ENCODE peak calls at places on chromosomes 5 and 9, in nine cellular contexts. H is stimulated activated CD8-positive, alpha-beta memory T cell treated with anti-CD3 and anti-CD28 coated beads, Interleukin-7, amount 100 ng/mL, for 4 hours; O is psoas muscle; B is cardiac fibroblast; I is mucosa of gallbladder; A is aorta; X is T-helper 9 cell; V is heart right ventricle; G is HT-29. C is an unnamed sample.

GRCh38 chr5:14268738-14269137 is 125.6 kb downstream of the TRIO start:
- DNase-seq in V (peak), I (no peak), H (no peak), A (no peak), X (no peak), O (no peak), G (no peak), B (peak), C (no peak)

GRCh38 chr5:2587189-2588031 is 164.1 kb downstream of the IRX2 start:
- DNase-seq in I (peak), B (no peak), O (no peak), G (no peak), X (no peak), V (no peak), H (no peak), A (no peak), C (no peak)

GRCh38 chr5:33997331-33997983 is 10.4 kb downstream of the AMACR start:
- DNase-seq in H (no peak), B (peak), O (peak), G (peak), I (peak), X (no peak), V (peak), A (peak), C (peak)

GRCh38 chr5:100668511-100668910 is 133.3 kb downstream of the FAM174A start:
- DNase-seq in G (no peak), O (no peak), H (no peak), I (no peak), V (no peak), B (peak), X (no peak), A (no peak), C (no peak)

GRCh38 chr5:100647461-100648230 is 112.5 kb downstream of the FAM174A start:
- DNase-seq in G (peak), I (peak), A (no peak), B (peak), H (no peak), V (peak), X (peak), O (peak), C (peak)

GRCh38 chr5:149836451-149837139 is 106.5 kb downstream of the PPARGC1B start:
- DNase-seq in O (no peak), V (no peak), I (no peak), G (no peak), X (no peak), B (no peak), H (no peak), A (peak), C (no peak)

GRCh38 chr5:142014911-142015584 is 2.2 kb upstream of the GNPDA1 start:
- DNase-seq in G (peak), B (peak), X (peak), I (peak), V (peak), A (no peak), O (no peak), H (peak), C (peak)

GRCh38 chr9:117528225-117528624 is 113.4 kb upstream of the ASTN2 start:
- DNase-seq in B (no peak), I (no peak), O (no peak), H (no peak), G (no peak), X (no peak), V (no peak), A (no peak), C (no peak)

GRCh38 chr5:120655828-120656435 is 191.8 kb downstream of the PRR16 start:
- DNase-seq in I (peak), H (no peak), V (no peak), A (no peak), B (peak), X (no peak), O (no peak), G (peak), C (no peak)

GRCh38 chr5:116084231-116084630 is 594 bp upstream of the COMMD10 start:
- DNase-seq in H (no peak), A (no peak), B (peak), I (no peak), G (no peak), V (no peak), X (peak), O (no peak), C (peak)

GRCh38 chr5:169649486-169649885 is 12.4 kb downstream of the DOCK2 start:
- DNase-seq in G (no peak), B (no peak), A (no peak), V (no peak), X (no peak), H (no peak), O (no peak), I (no peak), C (no peak)

GRCh38 chr5:108650997-108651396 is 96.7 kb upstream of the FER start:
- DNase-seq in I (no peak), B (no peak), O (no peak), A (no peak), G (no peak), X (no peak), V (no peak), H (no peak), C (no peak)

GRCh38 chr9:34279431-34279830 is 49.6 kb downstream of the KIF24 start:
- DNase-seq in G (peak), V (no peak), B (peak), X (no peak), H (no peak), A (no peak), O (no peak), I (peak), C (no peak)